ENCODE peak calls at places on chromosomes 16 and 17, in six cellular contexts. A is iPS DF 6.9, P is A673, X is mesenchymal stem cell, W is Peyer's patch, R is colonic mucosa. U is an unnamed sample.

GRCh38 chr16:68238029-68238345 is 2.1 kb upstream of the ESRP2 start:
- DNase-seq in X (no peak), R (no peak), A (no peak), P (no peak), W (peak; percentile 40), U (no peak)

GRCh38 chr17:66416207-66416940 is 114.0 kb downstream of the PRKCA start:
- DNase-seq in P (no peak), W (no peak), A (no peak), R (no peak), X (no peak), U (no peak)

GRCh38 chr16:89827383-89828198 is 684 bp upstream of the SPIRE2 start:
- DNase-seq in A (no peak), X (peak; percentile 91), P (peak; percentile 40), W (no peak), R (peak; percentile 69), U (peak; percentile 84)

GRCh38 chr17:57649731-57650484 is 95.2 kb downstream of the CCDC182 start:
- DNase-seq in R (no peak), A (no peak), X (peak; percentile 57), P (no peak), W (no peak), U (no peak)

GRCh38 chr16:50323335-50324011 is 45.3 kb downstream of the BRD7 start:
- DNase-seq in X (peak; percentile 77), W (no peak), R (no peak), P (peak; percentile 58), A (no peak), U (no peak)

GRCh38 chr16:13392341-13392740 is 490.9 kb downstream of the SHISA9 start:
- DNase-seq in W (no peak), R (no peak), A (no peak), X (no peak), P (no peak), U (no peak)

GRCh38 chr16:15899538-15900100 is 11.2 kb upstream of the CEP20 start:
- DNase-seq in A (no peak), W (no peak), X (peak; percentile 56), P (no peak), R (peak; percentile 45), U (peak; percentile 75)

GRCh38 chr16:10031473-10031872 is 150.8 kb downstream of the GRIN2A start:
- DNase-seq in X (no peak), W (no peak), R (no peak), A (no peak), P (no peak), U (no peak)

GRCh38 chr16:22008215-22009142 is 568 bp downstream of the MOSMO start:
- DNase-seq in P (no peak), X (peak; percentile 40), R (peak; percentile 36), W (peak; percentile 20), A (no peak), U (peak; percentile 81)

GRCh38 chr17:77253611-77254051 is 112.9 kb downstream of the SEC14L1 start:
- DNase-seq in X (peak; percentile 94), A (no peak), P (no peak), W (no peak), R (no peak), U (no peak)

GRCh38 chr17:71978435-71978834 is 142.4 kb upstream of the SOX9 start:
- DNase-seq in R (no peak), A (no peak), W (no peak), X (no peak), P (no peak), U (no peak)

GRCh38 chr17:51643702-51644490 is 383.6 kb downstream of the UTP18 start:
- DNase-seq in P (no peak), A (no peak), R (no peak), W (no peak), X (no peak), U (no peak)

GRCh38 chr17:50087246-50087911 is 7.8 kb upstream of the PDK2 start:
- DNase-seq in R (peak; percentile 77), W (peak; percentile 66), P (peak; percentile 82), X (peak; percentile 73), A (no peak), U (peak; percentile 89)

GRCh38 chr17:32461853-32462617 is 17.7 kb downstream of the PSMD11 start:
- DNase-seq in W (peak; percentile 66), X (peak; percentile 75), A (no peak), P (peak; percentile 49), R (peak; percentile 60), U (no peak)

GRCh38 chr17:179721-180379 is 1.6 kb downstream of the DOC2B start:
- DNase-seq in P (no peak), W (no peak), X (no peak), R (no peak), A (no peak), U (peak; percentile 68)

GRCh38 chr17:64025732-64026294 is 5.4 kb upstream of the ICAM2 start:
- DNase-seq in A (peak; percentile 87), R (peak; percentile 79), X (peak; percentile 74), W (peak; percentile 91), P (peak; percentile 87), U (peak; percentile 92)

GRCh38 chr17:13337864-13338371 is 263.8 kb downstream of the HS3ST3A1 start:
- DNase-seq in P (peak; percentile 55), R (peak; percentile 31), X (peak; percentile 72), A (no peak), W (no peak), U (no peak)

GRCh38 chr16:21324267-21324666 is 46.2 kb upstream of the CRYM start:
- DNase-seq in R (no peak), A (no peak), X (no peak), W (no peak), P (no peak), U (no peak)

GRCh38 chr17:13353590-13353989 is 248.1 kb downstream of the HS3ST3A1 start:
- DNase-seq in R (no peak), A (no peak), X (peak; percentile 13), W (no peak), P (no peak), U (no peak)

GRCh38 chr17:1150863-1151685 is 28.7 kb downstream of the ABR start:
- DNase-seq in A (no peak), R (no peak), W (no peak), P (no peak), X (no peak), U (no peak)

GRCh38 chr16:47470810-47471209 is 9.7 kb downstream of the PHKB start:
- DNase-seq in P (no peak), A (no peak), X (peak; percentile 45), R (no peak), W (no peak), U (no peak)

GRCh38 chr16:22225060-22225459 is 19.0 kb downstream of the EEF2K start:
- DNase-seq in P (no peak), W (no peak), X (no peak), R (no peak), A (no peak), U (no peak)

GRCh38 chr16:67034478-67034877 is 5.5 kb downstream of the CBFB start:
- DNase-seq in A (no peak), P (peak; percentile 64), W (no peak), X (no peak), R (no peak), U (no peak)

GRCh38 chr16:65214196-65214595 is 92.3 kb upstream of the CDH11 start:
- DNase-seq in X (peak; percentile 54), W (no peak), A (no peak), P (no peak), R (no peak), U (no peak)

GRCh38 chr16:2819939-2820835 is 3.1 kb downstream of the PRSS21 start:
- DNase-seq in P (no peak), R (no peak), A (no peak), X (no peak), W (no peak), U (no peak)

GRCh38 chr17:17942846-17943245 is 29.4 kb downstream of the TOM1L2 start:
- DNase-seq in W (no peak), X (no peak), P (no peak), A (no peak), R (no peak), U (no peak)

GRCh38 chr16:84820305-84820684 is 510 bp downstream of the CRISPLD2 start:
- DNase-seq in X (peak; percentile 52), A (no peak), W (no peak), R (no peak), P (peak; percentile 27), U (no peak)

GRCh38 chr16:57882797-57883196 is 80.5 kb upstream of the KIFC3 start:
- DNase-seq in R (no peak), P (no peak), A (no peak), X (no peak), W (no peak), U (no peak)

GRCh38 chr17:29138184-29138955 is 41.8 kb downstream of the MYO18A start:
- DNase-seq in A (no peak), P (no peak), W (peak; percentile 47), R (no peak), X (no peak), U (peak; percentile 47)

GRCh38 chr16:89035698-89036570 is 57.7 kb upstream of the ACSF3 start:
- DNase-seq in W (no peak), P (no peak), A (no peak), R (no peak), X (no peak), U (peak; percentile 50)

GRCh38 chr17:9859781-9860180 is 34.1 kb downstream of the GLP2R start:
- DNase-seq in W (no peak), P (no peak), A (no peak), X (no peak), R (no peak), U (no peak)
- H3K27ac ChIP-seq in W (no peak overlapping the region), P (no peak overlapping the region), A (no peak overlapping the region), X (no peak overlapping the region), R (no peak overlapping the region), U (no peak overlapping the region)

GRCh38 chr16:86516618-86517003 is 6.3 kb downstream of the FOXF1 start:
- DNase-seq in W (no peak), P (no peak), R (no peak), A (no peak), X (peak; percentile 66), U (peak; percentile 39)
- H3K4me3 ChIP-seq in W (no peak overlapping the region), P (no peak overlapping the region), R (peak overlapping the region; percentile 28), A (no peak overlapping the region), X (no peak overlapping the region), U (no peak overlapping the region)

GRCh38 chr17:38417210-38417951 is 10.9 kb upstream of the ARHGAP23 start:
- DNase-seq in X (no peak), P (no peak), W (no peak), R (no peak), A (no peak), U (no peak)
- H3K27ac ChIP-seq in X (no peak overlapping the region), P (no peak overlapping the region), W (no peak overlapping the region), R (no peak overlapping the region), A (no peak overlapping the region), U (no peak overlapping the region)

GRCh38 chr17:82684207-82684903 is 14.1 kb downstream of the RAB40B start:
- DNase-seq in R (peak; percentile 80), P (no peak), X (no peak), W (no peak), A (no peak), U (no peak)

GRCh38 chr17:82685291-82685690 is 13.2 kb downstream of the RAB40B start:
- DNase-seq in A (no peak), R (no peak), P (no peak), W (no peak), X (no peak), U (no peak)

GRCh38 chr17:82687375-82687861 is 11.1 kb downstream of the RAB40B start:
- DNase-seq in A (no peak), X (no peak), W (no peak), P (no peak), R (no peak), U (peak; percentile 83)

GRCh38 chr17:82687871-82688270 is 10.6 kb downstream of the RAB40B start:
- DNase-seq in P (no peak), W (no peak), A (no peak), X (no peak), R (no peak), U (peak; percentile 64)

GRCh38 chr17:82686366-82687324 is 11.9 kb downstream of the RAB40B start:
- DNase-seq in A (no peak), P (no peak), R (no peak), W (no peak), X (no peak), U (no peak)
- H3K4me3 ChIP-seq in A (no peak overlapping the region), P (no peak overlapping the region), R (no peak overlapping the region), W (no peak overlapping the region), X (no peak overlapping the region), U (no peak overlapping the region)

GRCh38 chr17:15913826-15914225 is 31.1 kb upstream of the ADORA2B start:
- DNase-seq in R (no peak), W (no peak), X (no peak), P (no peak), A (no peak), U (no peak)
- H3K27ac ChIP-seq in R (no peak overlapping the region), W (no peak overlapping the region), X (no peak overlapping the region), P (no peak overlapping the region), A (no peak overlapping the region), U (no peak overlapping the region)

U was measured in kidney.